ENCODE peak calls at places on chromosomes 6 and 20, in five cellular contexts. S, T, E, Y and X are unnamed samples.

GRCh38 chr6:33785766-33786165 is 3.2 kb downstream of the LEMD2 start:
- DNase-seq in S (peak; percentile 38), T (no peak), E (no peak), Y (peak; percentile 97), X (peak; percentile 68)

GRCh38 chr20:40986774-40987173 is 41.8 kb upstream of the TOP1 start:
- DNase-seq in S (no peak), T (no peak), E (no peak), Y (no peak), X (no peak)

GRCh38 chr20:26208296-26209091 is 511.8 kb upstream of the ZNF337 start:
- DNase-seq in S (peak; percentile 12), T (no peak), E (no peak), Y (peak; percentile 23), X (no peak)

GRCh38 chr6:82458705-82459104 is 95.1 kb downstream of the TPBG start:
- DNase-seq in S (no peak), T (no peak), E (no peak), Y (no peak), X (no peak)

GRCh38 chr6:149334682-149335160 is 17.2 kb downstream of the TAB2 start:
- DNase-seq in S (peak; percentile 74), T (no peak), E (no peak), Y (peak; percentile 89), X (no peak)

GRCh38 chr6:39411465-39411864 is 89.0 kb upstream of the KCNK16 start:
- DNase-seq in S (peak; percentile 55), T (no peak), E (no peak), Y (peak; percentile 81), X (no peak)

GRCh38 chr6:22343864-22344263 is 47.0 kb upstream of the PRL start:
- DNase-seq in S (no peak), T (no peak), E (no peak), Y (no peak), X (no peak)

GRCh38 chr20:53763707-53764415 is 170.2 kb upstream of the ZNF217 start:
- DNase-seq in S (peak; percentile 64), T (no peak), E (no peak), Y (peak; percentile 57), X (no peak)

GRCh38 chr6:871503-871902 is 178.6 kb upstream of the EXOC2 start:
- DNase-seq in S (no peak), T (no peak), E (no peak), Y (no peak), X (no peak)

GRCh38 chr20:62697468-62697912 is 11.1 kb upstream of the NTSR1 start:
- DNase-seq in S (no peak), T (peak; percentile 65), E (no peak), Y (no peak), X (no peak)

GRCh38 chr20:768426-768978 is at the start of gene SLC52A3:
- DNase-seq in S (no peak), T (no peak), E (no peak), Y (no peak), X (peak; percentile 9)

GRCh38 chr6:36844232-36845170 is 5.3 kb upstream of the CPNE5 start:
- DNase-seq in S (no peak), T (no peak), E (no peak), Y (no peak), X (no peak)

GRCh38 chr6:15283986-15284361 is 38.1 kb downstream of the JARID2 start:
- DNase-seq in S (peak; percentile 38), T (no peak), E (no peak), Y (peak; percentile 46), X (no peak)

GRCh38 chr20:48098866-48099265 is 313.6 kb upstream of the SULF2 start:
- DNase-seq in S (peak; percentile 53), T (no peak), E (no peak), Y (no peak), X (no peak)

GRCh38 chr6:12163149-12163548 is 127.0 kb upstream of the EDN1 start:
- DNase-seq in S (no peak), T (no peak), E (no peak), Y (no peak), X (no peak)

GRCh38 chr20:36847009-36847709 is 28.8 kb upstream of the TLDC2 start:
- DNase-seq in S (peak; percentile 95), T (peak; percentile 65), E (peak; percentile 49), Y (peak; percentile 98), X (peak; percentile 29)

GRCh38 chr6:43078651-43079050 is 2.5 kb downstream of the PTK7 start:
- DNase-seq in S (peak; percentile 69), T (no peak), E (no peak), Y (peak; percentile 50), X (no peak)

GRCh38 chr20:8464368-8464767 is 332.3 kb downstream of the PLCB1 start:
- DNase-seq in S (no peak), T (no peak), E (no peak), Y (no peak), X (peak; percentile 3)

GRCh38 chr6:139277161-139277560 is 14.6 kb downstream of the TXLNB start:
- DNase-seq in S (peak; percentile 47), T (no peak), E (no peak), Y (no peak), X (peak; percentile 73)

GRCh38 chr20:57795347-57795697 is 85.5 kb upstream of the PMEPA1 start:
- DNase-seq in S (peak; percentile 32), T (no peak), E (no peak), Y (peak; percentile 54), X (no peak)

GRCh38 chr6:84575264-84575663 is 189.1 kb downstream of the TBX18 start:
- DNase-seq in S (peak; percentile 41), T (no peak), E (no peak), Y (peak; percentile 59), X (peak; percentile 71)

GRCh38 chr6:1535295-1535694 is 74.4 kb upstream of the FOXC1 start:
- DNase-seq in S (no peak), T (no peak), E (no peak), Y (peak; percentile 17), X (peak; percentile 88)

GRCh38 chr20:23613676-23614075 is 8.0 kb upstream of the CST9 start:
- DNase-seq in S (peak; percentile 53), T (no peak), E (no peak), Y (no peak), X (no peak)

GRCh38 chr6:148251286-148251685 is 91.4 kb upstream of the SASH1 start:
- DNase-seq in S (peak; percentile 80), T (no peak), E (no peak), Y (peak; percentile 85), X (peak; percentile 54)

GRCh38 chr20:54132612-54133433 is 41.0 kb downstream of the CYP24A1 start:
- DNase-seq in S (peak; percentile 98), T (no peak), E (peak; percentile 52), Y (peak; percentile 98), X (no peak)

GRCh38 chr20:19269737-19270325 is 57.4 kb downstream of the SLC24A3 start:
- DNase-seq in S (no peak), T (no peak), E (no peak), Y (peak; percentile 49), X (no peak)

GRCh38 chr6:83371428-83371827 is 59.4 kb downstream of the ME1 start:
- DNase-seq in S (peak; percentile 75), T (no peak), E (no peak), Y (peak; percentile 37), X (peak; percentile 67)

GRCh38 chr6:163490826-163491577 is 76.5 kb downstream of the QKI start:
- DNase-seq in S (peak; percentile 71), T (peak; percentile 18), E (no peak), Y (peak; percentile 22), X (peak; percentile 77)

GRCh38 chr6:33126101-33126714 is 50.4 kb downstream of the HLA-DPB1 start:
- DNase-seq in S (peak; percentile 75), T (peak; percentile 24), E (no peak), Y (peak; percentile 81), X (peak; percentile 56)

GRCh38 chr6:5995705-5996686 is 10.7 kb downstream of the NRN1 start:
- DNase-seq in S (no peak), T (peak; percentile 32), E (no peak), Y (peak; percentile 92), X (no peak)

GRCh38 chr6:89290401-89291155 is 24.5 kb downstream of the GABRR2 start:
- DNase-seq in S (no peak), T (no peak), E (no peak), Y (no peak), X (no peak)

GRCh38 chr6:13664703-13665352 is 46.8 kb downstream of the RANBP9 start:
- DNase-seq in S (peak; percentile 24), T (no peak), E (no peak), Y (peak; percentile 59), X (no peak)

GRCh38 chr20:1860446-1860845 is 34.8 kb upstream of the SIRPA start:
- DNase-seq in S (peak; percentile 87), T (no peak), E (no peak), Y (peak; percentile 94), X (no peak)

GRCh38 chr6:31422587-31422986 is 19.2 kb downstream of the MICA start:
- DNase-seq in S (no peak), T (no peak), E (no peak), Y (no peak), X (no peak)

GRCh38 chr6:137165375-137166246 is 7.8 kb downstream of the IL22RA2 start:
- DNase-seq in S (peak; percentile 11), T (no peak), E (no peak), Y (peak; percentile 55), X (no peak)

GRCh38 chr20:62618622-62619529 is 23.4 kb upstream of the SLCO4A1 start:
- DNase-seq in S (no peak), T (no peak), E (no peak), Y (no peak), X (no peak)

GRCh38 chr20:18989736-18990474 is 176.3 kb downstream of the SCP2D1 start:
- DNase-seq in S (no peak), T (no peak), E (no peak), Y (no peak), X (no peak)

GRCh38 chr6:157669747-157670216 is 153.3 kb upstream of the SNX9 start:
- DNase-seq in S (peak; percentile 88), T (peak; percentile 65), E (no peak), Y (peak; percentile 94), X (peak; percentile 75)

GRCh38 chr6:112037783-112038216 is 16.1 kb upstream of the CCN6 start:
- DNase-seq in S (peak; percentile 94), T (peak; percentile 54), E (peak; percentile 74), Y (peak; percentile 99), X (peak; percentile 34)

GRCh38 chr6:122429328-122429727 is 29.9 kb downstream of the HSF2 start:
- DNase-seq in S (peak; percentile 6), T (no peak), E (no peak), Y (no peak), X (no peak)